ENCODE peak calls at places on chromosomes 2 and 18, in eight cellular contexts. One of them, this sample, is unnamed.

GRCh38 chr2:112714836-112715631 is 5.8 kb upstream of the NT5DC4 start:
- DNase-seq in Kasumi-1: no peak
- DNase-seq in non-pigmented ciliary epithelial cell: no peak
- DNase-seq in A549: peak
- DNase-seq in NCI-H510A treated with DMSO at 0.1 percent for 48 hours: no peak
- DNase-seq in stromal cell of bone marrow: no peak
- DNase-seq in ACHN: peak
- DNase-seq in fibroblast of the aortic adventitia: peak
- DNase-seq in this sample: no peak

GRCh38 chr2:231900486-231900942 is 25.7 kb downstream of the NPPC start:
- DNase-seq in Kasumi-1: peak
- DNase-seq in non-pigmented ciliary epithelial cell: peak
- DNase-seq in A549: peak
- DNase-seq in NCI-H510A treated with DMSO at 0.1 percent for 48 hours: no peak
- DNase-seq in stromal cell of bone marrow: peak
- DNase-seq in ACHN: peak
- DNase-seq in fibroblast of the aortic adventitia: peak
- DNase-seq in this sample: peak

GRCh38 chr2:72115361-72116080 is 32.1 kb downstream of the CYP26B1 start:
- DNase-seq in Kasumi-1: no peak
- DNase-seq in non-pigmented ciliary epithelial cell: peak
- DNase-seq in A549: peak
- DNase-seq in NCI-H510A treated with DMSO at 0.1 percent for 48 hours: no peak
- DNase-seq in stromal cell of bone marrow: peak
- DNase-seq in ACHN: peak
- DNase-seq in fibroblast of the aortic adventitia: peak
- DNase-seq in this sample: peak

GRCh38 chr2:133769036-133769435 is 200.8 kb upstream of the NCKAP5 start:
- DNase-seq in Kasumi-1: no peak
- DNase-seq in non-pigmented ciliary epithelial cell: no peak
- DNase-seq in A549: no peak
- DNase-seq in NCI-H510A treated with DMSO at 0.1 percent for 48 hours: no peak
- DNase-seq in stromal cell of bone marrow: no peak
- DNase-seq in ACHN: no peak
- DNase-seq in fibroblast of the aortic adventitia: no peak
- DNase-seq in this sample: no peak

GRCh38 chr2:211436182-211436581 is 879.8 kb downstream of the CPS1 start:
- DNase-seq in Kasumi-1: no peak
- DNase-seq in non-pigmented ciliary epithelial cell: no peak
- DNase-seq in A549: no peak
- DNase-seq in NCI-H510A treated with DMSO at 0.1 percent for 48 hours: no peak
- DNase-seq in stromal cell of bone marrow: no peak
- DNase-seq in ACHN: no peak
- DNase-seq in fibroblast of the aortic adventitia: no peak
- DNase-seq in this sample: no peak

GRCh38 chr2:44079686-44080085 is 83.9 kb upstream of the LRPPRC start:
- DNase-seq in Kasumi-1: no peak
- DNase-seq in non-pigmented ciliary epithelial cell: no peak
- DNase-seq in A549: no peak
- DNase-seq in NCI-H510A treated with DMSO at 0.1 percent for 48 hours: no peak
- DNase-seq in stromal cell of bone marrow: no peak
- DNase-seq in ACHN: no peak
- DNase-seq in fibroblast of the aortic adventitia: no peak
- DNase-seq in this sample: no peak

GRCh38 chr2:146572598-146572997 is 1272.2 kb upstream of the ACVR2A start:
- DNase-seq in Kasumi-1: no peak
- DNase-seq in non-pigmented ciliary epithelial cell: no peak
- DNase-seq in A549: no peak
- DNase-seq in NCI-H510A treated with DMSO at 0.1 percent for 48 hours: no peak
- DNase-seq in stromal cell of bone marrow: peak
- DNase-seq in ACHN: no peak
- DNase-seq in fibroblast of the aortic adventitia: no peak
- DNase-seq in this sample: no peak

GRCh38 chr2:19127616-19128015 is 230.8 kb downstream of the OSR1 start:
- DNase-seq in Kasumi-1: no peak
- DNase-seq in non-pigmented ciliary epithelial cell: no peak
- DNase-seq in A549: no peak
- DNase-seq in NCI-H510A treated with DMSO at 0.1 percent for 48 hours: no peak
- DNase-seq in stromal cell of bone marrow: no peak
- DNase-seq in ACHN: no peak
- DNase-seq in fibroblast of the aortic adventitia: no peak
- DNase-seq in this sample: no peak

GRCh38 chr18:62944454-62944853 is 229.1 kb downstream of the PHLPP1 start:
- DNase-seq in Kasumi-1: peak
- DNase-seq in non-pigmented ciliary epithelial cell: no peak
- DNase-seq in A549: no peak
- DNase-seq in NCI-H510A treated with DMSO at 0.1 percent for 48 hours: no peak
- DNase-seq in stromal cell of bone marrow: no peak
- DNase-seq in ACHN: peak
- DNase-seq in fibroblast of the aortic adventitia: peak
- DNase-seq in this sample: no peak

GRCh38 chr2:189050110-189050712 is 76.0 kb downstream of the COL3A1 start:
- DNase-seq in Kasumi-1: no peak
- DNase-seq in non-pigmented ciliary epithelial cell: no peak
- DNase-seq in A549: no peak
- DNase-seq in NCI-H510A treated with DMSO at 0.1 percent for 48 hours: no peak
- DNase-seq in stromal cell of bone marrow: no peak
- DNase-seq in ACHN: no peak
- DNase-seq in fibroblast of the aortic adventitia: no peak
- DNase-seq in this sample: no peak

GRCh38 chr2:112340416-112340815 is 65.0 kb downstream of the ZC3H6 start:
- DNase-seq in Kasumi-1: no peak
- DNase-seq in non-pigmented ciliary epithelial cell: no peak
- DNase-seq in A549: no peak
- DNase-seq in NCI-H510A treated with DMSO at 0.1 percent for 48 hours: no peak
- DNase-seq in stromal cell of bone marrow: no peak
- DNase-seq in ACHN: no peak
- DNase-seq in fibroblast of the aortic adventitia: no peak
- DNase-seq in this sample: no peak

This sample was measured in activated CD8-positive, alpha-beta memory T cell treated with anti-CD3 and anti-CD28 coated beads, Interleukin-2, amount 10 ng/mL, durations not matched to agents 7 days and 5 days.